ENCODE peak calls at places on chromosomes 13 and 19, in four cellular contexts. Y is H1, D is amniotic stem cell, M is T-helper 2 cell. P is an unnamed sample.

GRCh38 chr19:2415281-2415972 is 12.0 kb downstream of the TIMM13 start:
- DNase-seq in Y (peak; percentile 52), M (no peak), D (no peak), P (peak; percentile 15)

GRCh38 chr19:7787141-7787540 is 24.1 kb downstream of the CLEC4M start:
- DNase-seq in Y (peak; percentile 70), D (no peak), M (no peak), P (no peak)

GRCh38 chr19:42459926-42460325 is 17.2 kb upstream of the CXCL17 start:
- DNase-seq in Y (no peak), M (no peak), D (no peak), P (no peak)

GRCh38 chr13:113920606-113921306 is 53.1 kb downstream of the C13orf46 start:
- DNase-seq in Y (no peak), M (no peak), D (no peak), P (no peak)

GRCh38 chr13:87259479-87260083 is 411.6 kb upstream of the SLITRK5 start:
- DNase-seq in Y (no peak), M (no peak), D (no peak), P (no peak)

GRCh38 chr13:42553098-42554046 is 20.6 kb upstream of the TNFSF11 start:
- DNase-seq in M (no peak), D (no peak), Y (no peak), P (no peak)

GRCh38 chr19:17109300-17109699 is 33.7 kb downstream of the MYO9B start:
- DNase-seq in D (no peak), Y (no peak), M (no peak), P (no peak)

GRCh38 chr13:75693227-75693626 is 57.1 kb downstream of the LMO7 start:
- DNase-seq in Y (no peak), M (no peak), D (no peak), P (no peak)

GRCh38 chr19:5559804-5560133 is 8.0 kb downstream of the TINCR start:
- DNase-seq in D (no peak), Y (no peak), M (no peak), P (no peak)

GRCh38 chr19:43774103-43774939 is 6.5 kb downstream of the KCNN4 start:
- DNase-seq in M (no peak), Y (peak; percentile 84), D (no peak), P (no peak)

GRCh38 chr13:48165727-48166126 is 67.3 kb upstream of the ITM2B start:
- DNase-seq in D (no peak), Y (no peak), M (no peak), P (no peak)

GRCh38 chr19:43662487-43662886 is 7.5 kb downstream of the PLAUR start:
- DNase-seq in D (no peak), M (no peak), Y (peak; percentile 46), P (no peak)

GRCh38 chr13:72004975-72005374 is 138.0 kb upstream of the DACH1 start:
- DNase-seq in Y (no peak), D (no peak), M (no peak), P (no peak)

GRCh38 chr13:40787062-40787461 is 2.3 kb upstream of the SLC25A15 start:
- DNase-seq in M (no peak), Y (no peak), D (no peak), P (no peak)

GRCh38 chr13:24648271-24648670 is 31.9 kb upstream of the ATP12A start:
- DNase-seq in Y (no peak), M (no peak), D (no peak), P (no peak)

GRCh38 chr19:20078696-20079095 is 896 bp downstream of the ZNF90 start:
- DNase-seq in D (no peak), M (no peak), Y (no peak), P (peak; percentile 15)

GRCh38 chr19:36775768-36776167 is 3.2 kb upstream of the ZNF850 start:
- DNase-seq in M (no peak), D (no peak), Y (no peak), P (no peak)

GRCh38 chr13:64791373-64791772 is 2438.8 kb downstream of the PCDH9 start:
- DNase-seq in M (no peak), D (no peak), Y (no peak), P (no peak)

GRCh38 chr19:13120817-13121216 is 2.8 kb downstream of the NACC1 start:
- DNase-seq in Y (no peak), M (no peak), D (no peak), P (no peak)

GRCh38 chr19:56071151-56071550 is 49.9 kb downstream of the ZNF787 start:
- DNase-seq in M (no peak), Y (no peak), D (no peak), P (no peak)

GRCh38 chr13:91323349-91323748 is 24.1 kb upstream of the MIR17HG start:
- DNase-seq in M (no peak), D (no peak), Y (no peak), P (no peak)

GRCh38 chr19:46022431-46023310 is at the start of gene PGLYRP1:
- DNase-seq in D (no peak), Y (no peak), M (no peak), P (no peak)

GRCh38 chr13:76438050-76438449 is 448.2 kb downstream of the KCTD12 start:
- DNase-seq in M (no peak), D (no peak), Y (no peak), P (no peak)

GRCh38 chr19:1156305-1156801 is 17.7 kb downstream of the SBNO2 start:
- DNase-seq in Y (no peak), M (no peak), D (no peak), P (no peak)

GRCh38 chr13:39587939-39588338 is 15.1 kb downstream of the LHFPL6 start:
- DNase-seq in D (no peak), Y (no peak), M (no peak), P (no peak)

GRCh38 chr13:48857576-48857975 is 118.1 kb upstream of the FNDC3A start:
- DNase-seq in D (no peak), Y (no peak), M (no peak), P (no peak)

GRCh38 chr19:52963229-52963760 is 614 bp upstream of the ZNF816 start:
- DNase-seq in Y (peak; percentile 66), M (no peak), D (no peak), P (no peak)

GRCh38 chr13:48919750-48920149 is 56.0 kb upstream of the FNDC3A start:
- DNase-seq in D (no peak), M (no peak), Y (no peak), P (no peak)

GRCh38 chr13:35499131-35500051 is 22.9 kb upstream of the MAB21L1 start:
- DNase-seq in D (no peak), M (no peak), Y (no peak), P (no peak)

GRCh38 chr19:37979547-37980082 is 72.6 kb downstream of the SIPA1L3 start:
- DNase-seq in D (no peak), Y (no peak), M (no peak), P (no peak)

P was measured in B cell.